ENCODE peak calls at places on chromosome 5, in nine cellular contexts. N is heart left ventricle, F is A549, S is ovary, X is right lobe of liver, L is uterus, J is transverse colon, V is H54, Z is GM12892. T is an unnamed sample.

GRCh38 chr5:40570408-40571129 is 109.1 kb upstream of the PTGER4 start:
- DNase-seq in N (no peak), F (peak; percentile 8), S (no peak), X (no peak), L (no peak), J (no peak), V (peak; percentile 30), Z (no peak), T (no peak)

GRCh38 chr5:16431482-16431881 is 34.1 kb downstream of the ZNF622 start:
- DNase-seq in N (no peak), F (no peak), S (no peak), X (no peak), L (no peak), J (no peak), V (no peak), Z (no peak), T (no peak)

GRCh38 chr5:95812100-95812472 is 10.4 kb downstream of the GLRX start:
- DNase-seq in N (no peak), F (no peak), S (no peak), X (no peak), L (no peak), J (no peak), V (no peak), Z (no peak), T (peak; percentile 55)

GRCh38 chr5:77863181-77863580 is 87.0 kb upstream of the TBCA start:
- DNase-seq in N (no peak), F (no peak), S (no peak), X (no peak), L (no peak), J (no peak), V (no peak), Z (no peak), T (no peak)

GRCh38 chr5:179192891-179193470 is 132.8 kb downstream of the ZNF354C start:
- DNase-seq in N (no peak), F (no peak), S (no peak), X (peak; percentile 30), L (no peak), J (no peak), V (no peak), Z (no peak), T (no peak)

GRCh38 chr5:3604501-3604900 is 8.9 kb downstream of the IRX1 start:
- DNase-seq in N (no peak), F (no peak), S (no peak), X (no peak), L (no peak), J (no peak), V (no peak), Z (no peak), T (no peak)

GRCh38 chr5:91212336-91213092 is 170.6 kb downstream of the ARRDC3 start:
- DNase-seq in N (no peak), F (no peak), S (peak; percentile 34), X (no peak), L (peak; percentile 68), J (peak; percentile 38), V (no peak), Z (no peak), T (no peak)

GRCh38 chr5:56129288-56129687 is 103.8 kb downstream of the ANKRD55 start:
- DNase-seq in N (no peak), F (no peak), S (no peak), X (no peak), L (no peak), J (no peak), V (no peak), Z (no peak), T (no peak)

GRCh38 chr5:150492621-150493020 is 15.3 kb upstream of the NDST1 start:
- DNase-seq in N (no peak), F (peak; percentile 55), S (no peak), X (no peak), L (no peak), J (no peak), V (peak; percentile 84), Z (no peak), T (no peak)

GRCh38 chr5:65327582-65327981 is 154.1 kb downstream of the ADAMTS6 start:
- DNase-seq in N (no peak), F (no peak), S (no peak), X (no peak), L (no peak), J (no peak), V (no peak), Z (no peak), T (no peak)
- TF ChIP-seq POLR2A in N (no peak), F (no peak), S (no peak), X (no peak), L (no peak), J (no peak), V (no peak), Z (no peak), T (no peak)

DNA sequence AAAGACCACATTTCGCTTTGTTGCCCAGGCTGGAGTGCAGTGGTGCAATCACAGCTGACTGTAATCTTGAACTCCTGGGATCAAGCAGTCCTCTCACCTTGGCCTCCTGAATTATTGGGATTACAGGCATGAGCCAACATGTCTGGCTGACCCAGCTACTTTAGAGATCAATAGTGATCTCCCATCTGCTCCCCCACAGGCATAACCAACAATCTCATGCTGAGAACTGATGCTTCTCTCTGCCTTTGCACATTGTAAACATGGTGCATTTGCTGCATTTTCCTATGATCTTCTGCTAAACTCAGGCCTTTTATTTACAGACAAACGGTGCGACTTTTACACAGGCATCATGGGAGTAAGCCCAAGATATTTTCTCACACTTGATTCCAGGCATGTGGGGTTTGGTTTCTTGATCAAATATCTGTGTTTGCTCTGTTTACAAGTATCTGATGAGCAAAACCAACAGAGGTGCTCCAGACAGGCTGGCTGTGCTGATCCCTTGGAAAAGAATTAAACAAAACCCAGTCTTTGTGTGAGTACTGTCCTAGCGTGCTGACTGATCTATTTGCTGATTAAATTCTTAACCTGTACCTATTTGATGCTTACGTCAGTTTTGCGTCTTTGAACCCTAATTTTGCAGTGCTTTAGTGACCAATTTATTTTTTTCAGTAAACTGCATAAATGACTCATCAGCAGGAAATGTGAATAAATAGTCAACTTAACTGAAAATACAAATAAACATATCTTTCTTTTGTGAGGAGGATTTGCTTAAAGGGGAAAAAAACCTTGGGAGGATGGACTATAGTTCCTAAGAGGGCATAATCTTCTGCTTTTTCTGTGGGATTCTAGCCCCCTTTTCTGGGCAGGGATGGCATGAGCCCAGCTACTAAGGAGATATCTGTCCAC is 191.7 kb upstream of the NR3C1 start:
- DNase-seq in N (no peak), F (peak; percentile 64), S (no peak), X (no peak), L (no peak), J (no peak), V (no peak), Z (no peak), T (no peak)
- TF ChIP-seq POLR2A in N (no peak), F (no peak), S (no peak), X (peak; percentile 13), L (no peak), J (no peak), V (no peak), Z (no peak), T (no peak)

GRCh38 chr5:93621340-93621872 is 38.4 kb downstream of the NR2F1 start:
- DNase-seq in N (peak; percentile 77), F (peak; percentile 64), S (peak; percentile 85), X (peak; percentile 78), L (peak; percentile 85), J (peak; percentile 62), V (peak; percentile 69), Z (no peak), T (peak; percentile 63)
- TF ChIP-seq POLR2A in N (no peak), F (no peak), S (peak; percentile 36), X (peak; percentile 11), L (no peak), J (no peak), V (peak; percentile 41), Z (no peak), T (no peak)

GRCh38 chr5:134503937-134504437 is 21.5 kb upstream of the JADE2 start:
- DNase-seq in N (no peak), F (no peak), S (no peak), X (no peak), L (no peak), J (no peak), V (no peak), Z (no peak), T (no peak)

GRCh38 chr5:134502259-134502658 is 23.2 kb upstream of the JADE2 start:
- DNase-seq in N (no peak), F (no peak), S (no peak), X (no peak), L (no peak), J (no peak), V (no peak), Z (no peak), T (no peak)

GRCh38 chr5:134504629-134505300 is 20.7 kb upstream of the JADE2 start:
- DNase-seq in N (no peak), F (no peak), S (no peak), X (no peak), L (no peak), J (peak; percentile 6), V (no peak), Z (no peak), T (no peak)

GRCh38 chr5:134500699-134501430 is 24.6 kb upstream of the JADE2 start:
- DNase-seq in N (no peak), F (no peak), S (no peak), X (no peak), L (no peak), J (no peak), V (no peak), Z (no peak), T (no peak)

DNA sequence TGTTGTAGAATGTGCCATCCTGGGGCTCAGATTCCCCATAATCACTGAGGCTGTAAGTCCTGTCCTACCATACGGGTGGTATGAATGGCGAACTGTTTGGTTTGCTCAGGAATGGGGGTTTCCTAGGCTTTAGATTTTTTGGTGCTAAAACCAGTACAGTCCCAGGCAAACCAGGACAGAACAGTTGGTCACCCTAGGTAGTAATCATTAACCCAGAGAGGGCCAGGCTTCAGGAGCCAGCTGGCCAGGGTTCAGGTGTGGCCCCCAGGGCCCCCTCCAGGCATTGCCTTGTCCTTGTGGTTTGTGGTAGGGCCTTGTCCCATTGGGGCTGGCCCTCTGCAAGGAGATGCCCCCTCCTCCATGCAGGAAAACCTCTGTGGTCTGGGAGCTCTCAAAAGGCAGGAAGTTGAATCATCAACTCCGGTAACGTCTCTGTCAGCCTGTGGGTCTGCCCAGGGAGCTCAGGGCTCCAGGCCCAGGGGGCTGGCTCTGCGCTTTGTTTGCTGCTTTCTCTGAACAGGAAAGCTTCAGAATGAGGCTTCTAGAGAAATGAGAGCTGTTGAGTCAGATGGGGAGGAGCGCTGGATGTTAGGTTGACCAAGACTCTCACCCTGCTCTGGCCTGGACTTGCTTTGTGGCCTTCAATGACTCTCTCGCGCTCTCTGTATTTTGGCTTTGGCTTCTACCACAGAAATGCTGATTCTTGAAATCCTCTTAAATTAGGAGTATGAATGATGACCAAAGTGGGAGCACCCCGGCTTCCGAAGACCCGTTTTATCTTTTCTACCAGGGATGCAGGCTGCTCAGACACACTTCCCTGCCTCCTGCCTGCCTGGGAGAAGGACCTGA is 22.2 kb upstream of the JADE2 start:
- DNase-seq in N (peak; percentile 62), F (peak; percentile 80), S (peak; percentile 79), X (peak; percentile 75), L (peak; percentile 80), J (peak; percentile 67), V (peak; percentile 85), Z (peak; percentile 30), T (peak; percentile 34)
- TF ChIP-seq POLR2A in N (peak; percentile 57), F (peak; percentile 15), S (peak; percentile 27), X (peak; percentile 87), L (peak; percentile 24), J (peak; percentile 16), V (peak; percentile 10), Z (peak; percentile 58), T (no peak)

GRCh38 chr5:128083033-128083810 is at the start of gene SLC12A2:
- DNase-seq in N (peak; percentile 93), F (peak; percentile 85), S (peak; percentile 93), X (peak; percentile 97), L (peak; percentile 89), J (peak; percentile 92), V (peak; percentile 80), Z (peak; percentile 58), T (peak; percentile 91)
- TF ChIP-seq POLR2A in N (peak; percentile 6), F (peak; percentile 91), S (peak; percentile 57), X (peak; percentile 87), L (peak; percentile 46), J (peak; percentile 78), V (peak; percentile 76), Z (peak; percentile 86), T (peak; percentile 73)

T was measured in thyroid gland.